ENCODE peak calls at places on chromosomes 4 and X, in four cellular contexts. U is CD8-positive, alpha-beta T cell; V is fibroblast of mammary gland; Q is psoas muscle. O is an unnamed sample.
A peak's percentile ranks its signal among the peaks of the same experiment; 100 is the strongest.

GRCh38 chrX:77622672-77623071 is 163.3 kb downstream of the ATRX start:
- DNase-seq in U (no peak), V (no peak), Q (no peak), O (no peak)

GRCh38 chr4:152693875-152694274 is 14.1 kb upstream of the TMEM154 start:
- DNase-seq in U (no peak), V (no peak), Q (no peak), O (no peak)

GRCh38 chr4:57156242-57156990 is 46.2 kb upstream of the IGFBP7 start:
- DNase-seq in Q (no peak), V (no peak), U (no peak), O (no peak)

GRCh38 chrX:100316987-100317386 is 93.1 kb downstream of the PCDH19 start:
- DNase-seq in U (no peak), Q (no peak), V (peak; percentile 12), O (peak; percentile 46)

GRCh38 chr4:4995866-4996265 is 23.4 kb downstream of the CYTL1 start:
- DNase-seq in U (no peak), V (no peak), Q (no peak), O (no peak)

GRCh38 chrX:131621650-131622049 is 77.8 kb downstream of the OR13H1 start:
- DNase-seq in Q (no peak), V (peak; percentile 3), U (no peak), O (no peak)

GRCh38 chr4:83204731-83205130 is 79.9 kb downstream of the COQ2 start:
- DNase-seq in V (no peak), Q (no peak), U (no peak), O (no peak)

GRCh38 chr4:146511381-146511780 is 10.4 kb downstream of the SLC10A7 start:
- DNase-seq in U (no peak), Q (no peak), V (no peak), O (no peak)

GRCh38 chr4:76704133-76704881 is 193.6 kb downstream of the SOWAHB start:
- DNase-seq in Q (no peak), U (no peak), V (peak; percentile 61), O (no peak)

GRCh38 chr4:145935253-145936141 is 3.1 kb downstream of the ZNF827 start:
- DNase-seq in V (peak; percentile 42), Q (peak; percentile 31), U (peak; percentile 53), O (no peak)

GRCh38 chr4:171130126-171130801 is 682.9 kb upstream of the GALNTL6 start:
- DNase-seq in U (no peak), V (no peak), Q (no peak), O (no peak)

GRCh38 chr4:30103455-30103854 is 616.7 kb upstream of the PCDH7 start:
- DNase-seq in U (no peak), Q (no peak), V (peak; percentile 44), O (no peak)

GRCh38 chr4:180695851-180696250 is 1547.4 kb upstream of the TENM3 start:
- DNase-seq in U (no peak), Q (no peak), V (peak; percentile 33), O (no peak)

GRCh38 chrX:14939644-14940043 is 66.4 kb downstream of the MOSPD2 start:
- DNase-seq in V (no peak), U (no peak), Q (no peak), O (no peak)

GRCh38 chr4:10063544-10064300 is 42.4 kb upstream of the SLC2A9 start:
- DNase-seq in U (peak; percentile 37), Q (peak; percentile 67), V (peak; percentile 73), O (peak; percentile 90)

GRCh38 chr4:112147697-112148096 is 2.4 kb downstream of the FAM241A start:
- DNase-seq in Q (no peak), V (peak; percentile 66), U (no peak), O (no peak)

GRCh38 chr4:110484029-110484428 is 8.1 kb downstream of the ENPEP start:
- DNase-seq in V (no peak), U (no peak), Q (no peak), O (no peak)

GRCh38 chr4:110247591-110247990 is 49.2 kb upstream of the ELOVL6 start:
- DNase-seq in Q (no peak), U (no peak), V (no peak), O (no peak)

GRCh38 chr4:155620637-155621036 is 46.0 kb upstream of the GUCY1A1 start:
- DNase-seq in V (no peak), Q (no peak), U (no peak), O (no peak)

GRCh38 chr4:41185614-41186609 is 28.4 kb downstream of the APBB2 start:
- DNase-seq in Q (no peak), V (no peak), U (no peak), O (no peak)

GRCh38 chrX:16511776-16512400 is 138.1 kb upstream of the S100G start:
- DNase-seq in U (no peak), V (peak; percentile 10), Q (no peak), O (no peak)

GRCh38 chr4:74056114-74056857 is 17.8 kb upstream of the CXCL3 start:
- DNase-seq in Q (no peak), V (peak; percentile 76), U (no peak), O (no peak)

GRCh38 chrX:151789179-151789800 is 54.7 kb downstream of the CNGA2 start:
- DNase-seq in V (peak; percentile 86), U (no peak), Q (peak; percentile 71), O (peak; percentile 77)

GRCh38 chr4:101020956-101021355 is 326.4 kb downstream of the PPP3CA start:
- DNase-seq in Q (no peak), U (no peak), V (peak; percentile 63), O (no peak)

GRCh38 chr4:25949166-25949748 is 35.2 kb downstream of the SMIM20 start:
- DNase-seq in Q (no peak), U (no peak), V (no peak), O (no peak)

GRCh38 chr4:88659061-88659889 is 38.4 kb downstream of the NAP1L5 start:
- DNase-seq in Q (no peak), V (peak; percentile 86), U (no peak), O (no peak)

GRCh38 chrX:3166670-3167455 is 125.6 kb downstream of the ARSF start:
- DNase-seq in V (no peak), Q (no peak), U (no peak), O (no peak)

GRCh38 chrX:11465648-11466411 is 172.6 kb downstream of the AMELX start:
- DNase-seq in U (no peak), Q (no peak), V (no peak), O (no peak)

GRCh38 chr4:16791460-16791859 is 107.0 kb downstream of the LDB2 start:
- DNase-seq in V (no peak), U (no peak), Q (no peak), O (no peak)

GRCh38 chrX:71541546-71542022 is 8.7 kb downstream of the OGT start:
- DNase-seq in U (no peak), Q (no peak), V (peak; percentile 66), O (no peak)

GRCh38 chr4:186039697-186040096 is 29.3 kb upstream of the TLR3 start:
- DNase-seq in V (no peak), Q (no peak), U (no peak), O (no peak)

GRCh38 chr4:74278490-74278889 is 29.8 kb upstream of the EPGN start:
- DNase-seq in V (no peak), U (no peak), Q (no peak), O (no peak)

GRCh38 chrX:133215747-133216146 is 2.4 kb downstream of the TFDP3 start:
- DNase-seq in Q (no peak), V (peak; percentile 31), U (no peak), O (no peak)

GRCh38 chr4:8820178-8821102 is 51.2 kb downstream of the HMX1 start:
- DNase-seq in Q (no peak), U (no peak), V (no peak), O (no peak)

DNA sequence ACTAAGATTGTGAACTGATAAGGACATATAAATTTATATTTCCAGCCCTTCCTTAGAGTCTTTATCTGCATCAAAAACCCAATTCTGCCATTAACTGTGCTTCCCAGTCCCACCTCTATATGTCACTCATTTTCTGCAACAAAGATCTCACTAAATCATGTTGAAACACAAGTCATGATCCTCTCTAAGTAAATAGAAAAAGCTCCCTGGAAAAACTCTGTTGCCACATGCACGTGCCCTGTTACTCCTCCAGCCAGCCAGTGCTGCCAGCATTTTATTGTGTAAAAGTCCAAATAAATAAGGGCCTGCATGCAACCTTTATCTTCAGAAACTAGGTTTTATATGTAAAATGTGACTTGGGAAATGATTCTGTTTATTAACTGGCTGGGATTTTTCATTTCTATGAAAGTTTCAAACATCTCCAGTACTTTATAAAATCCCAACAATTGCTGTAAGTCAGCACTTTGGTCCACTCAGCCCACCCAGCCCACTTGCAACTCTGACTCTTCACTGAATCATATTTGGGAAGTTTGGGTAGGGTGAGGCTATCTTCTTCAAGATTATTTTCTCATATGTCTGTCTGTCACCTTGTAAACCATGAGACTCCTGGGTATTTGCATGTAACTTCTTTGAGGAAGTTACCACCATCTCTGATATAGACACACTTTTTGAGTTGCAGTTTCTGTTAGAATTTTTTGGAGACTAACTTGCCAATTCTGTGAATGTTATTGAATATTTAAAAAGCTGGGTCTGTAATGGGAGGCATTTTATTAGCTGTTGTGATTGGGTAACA is 40.0 kb upstream of the SMARCA5 start:
- DNase-seq in V (no peak), Q (no peak), U (no peak), O (no peak)
- H3K4me3 ChIP-seq in V (no peak overlapping the region), Q (no peak overlapping the region), U (no peak overlapping the region), O (no peak overlapping the region)

GRCh38 chrX:119871599-119872395 is at the start of the genes NDUFA1 and RNF113A:
- DNase-seq in U (peak; percentile 87), Q (peak; percentile 85), V (peak; percentile 80), O (peak; percentile 89)

GRCh38 chrX:119870626-119871131 is 854 bp downstream of the RNF113A start:
- DNase-seq in V (no peak), U (peak; percentile 52), Q (peak; percentile 21), O (no peak)

GRCh38 chrX:119871245-119871598 is 311 bp downstream of the RNF113A start:
- DNase-seq in V (no peak), Q (no peak), U (no peak), O (peak; percentile 51)
- H3K4me3 ChIP-seq in V (peak overlapping the region; percentile 80), Q (peak overlapping the region; percentile 61), U (peak overlapping the region; percentile 77), O (peak overlapping the region; percentile 42)

GRCh38 chr4:85833311-85833710 is 358.4 kb downstream of the ARHGAP24 start:
- DNase-seq in U (no peak), Q (no peak), V (no peak), O (no peak)

GRCh38 chr4:85842540-85842939 is 367.6 kb downstream of the ARHGAP24 start:
- DNase-seq in V (peak; percentile 28), U (no peak), Q (no peak), O (peak; percentile 75)

GRCh38 chr4:85831647-85832046 is 356.7 kb downstream of the ARHGAP24 start:
- DNase-seq in Q (no peak), V (no peak), U (no peak), O (no peak)

GRCh38 chr4:85836588-85836987 is 361.6 kb downstream of the ARHGAP24 start:
- DNase-seq in V (no peak), Q (no peak), U (no peak), O (no peak)

DNA sequence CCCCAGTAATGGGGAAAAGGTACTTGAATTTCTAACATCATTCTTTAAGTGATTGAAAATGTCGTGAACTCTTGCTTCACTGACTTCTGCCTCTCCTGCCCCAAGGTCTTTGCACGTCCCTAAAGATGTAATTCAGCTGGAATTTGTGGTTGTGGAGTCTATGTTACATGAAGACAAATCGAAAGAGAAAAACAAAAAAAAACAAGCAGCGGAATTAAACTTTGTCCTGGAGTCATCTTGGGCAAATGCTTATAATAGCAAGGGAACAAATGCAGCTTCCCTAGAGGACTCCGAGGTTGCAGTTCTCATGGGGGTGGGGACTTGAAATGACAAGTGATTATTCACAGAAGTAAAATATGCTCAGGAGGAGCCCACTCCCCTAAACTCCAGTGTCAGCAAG is 362.4 kb downstream of the ARHGAP24 start:
- DNase-seq in V (peak; percentile 44), Q (no peak), U (no peak), O (no peak)
- H3K4me3 ChIP-seq in V (no peak overlapping the region), Q (no peak overlapping the region), U (no peak overlapping the region), O (no peak overlapping the region)

GRCh38 chr4:125225806-125226205 is 88.9 kb upstream of the FAT4 start:
- DNase-seq in V (no peak), Q (no peak), U (no peak), O (no peak)

GRCh38 chr4:125231661-125232060 is 83.1 kb upstream of the FAT4 start:
- DNase-seq in U (no peak), V (no peak), Q (no peak), O (no peak)

GRCh38 chr4:125229596-125230058 is 85.1 kb upstream of the FAT4 start:
- DNase-seq in V (no peak), U (no peak), Q (no peak), O (peak; percentile 55)
- H3K4me3 ChIP-seq in V (no peak overlapping the region), U (no peak overlapping the region), Q (no peak overlapping the region), O (no peak overlapping the region)